ENCODE peak calls at places on chromosomes 2 and 18, in five cellular contexts. One of them, this sample, is unnamed.

GRCh38 chr2:65044097-65044735 is 12.0 kb upstream of the CEP68 start:
- DNase-seq in brain microvascular endothelial cell: no peak
- DNase-seq in lower lobe of right lung: no peak
- DNase-seq in cardiac muscle cell: no peak
- DNase-seq in pancreas: no peak
- DNase-seq in this sample: no peak

GRCh38 chr2:156309922-156310321 is 22.6 kb downstream of the NR4A2 start:
- DNase-seq in brain microvascular endothelial cell: no peak
- DNase-seq in lower lobe of right lung: no peak
- DNase-seq in cardiac muscle cell: no peak
- DNase-seq in pancreas: no peak
- DNase-seq in this sample: no peak

GRCh38 chr18:53790817-53791216 is 433.7 kb downstream of the MBD2 start:
- DNase-seq in brain microvascular endothelial cell: no peak
- DNase-seq in lower lobe of right lung: no peak
- DNase-seq in cardiac muscle cell: no peak
- DNase-seq in pancreas: no peak
- DNase-seq in this sample: no peak

GRCh38 chr2:219254590-219255219 is 987 bp upstream of the TUBA4A start:
- DNase-seq in brain microvascular endothelial cell: no peak
- DNase-seq in lower lobe of right lung: no peak
- DNase-seq in cardiac muscle cell: no peak
- DNase-seq in pancreas: no peak
- DNase-seq in this sample: peak; percentile 39

GRCh38 chr2:234735829-234736228 is 216.0 kb upstream of the SH3BP4 start:
- DNase-seq in brain microvascular endothelial cell: no peak
- DNase-seq in lower lobe of right lung: no peak
- DNase-seq in cardiac muscle cell: no peak
- DNase-seq in pancreas: no peak
- DNase-seq in this sample: no peak

GRCh38 chr18:23283933-23284430 is 148.7 kb downstream of the CABLES1 start:
- DNase-seq in brain microvascular endothelial cell: peak; percentile 47
- DNase-seq in lower lobe of right lung: no peak
- DNase-seq in cardiac muscle cell: no peak
- DNase-seq in pancreas: no peak
- DNase-seq in this sample: no peak

GRCh38 chr18:79986726-79987125 is 1.6 kb downstream of the TXNL4A start:
- DNase-seq in brain microvascular endothelial cell: no peak
- DNase-seq in lower lobe of right lung: no peak
- DNase-seq in cardiac muscle cell: no peak
- DNase-seq in pancreas: no peak
- DNase-seq in this sample: no peak

GRCh38 chr2:231181848-231182247 is 16.6 kb upstream of the ARMC9 start:
- DNase-seq in brain microvascular endothelial cell: peak; percentile 64
- DNase-seq in lower lobe of right lung: peak; percentile 84
- DNase-seq in cardiac muscle cell: no peak
- DNase-seq in pancreas: no peak
- DNase-seq in this sample: peak; percentile 85

GRCh38 chr2:202671317-202672035 is 36.7 kb downstream of the FAM117B start:
- DNase-seq in brain microvascular endothelial cell: no peak
- DNase-seq in lower lobe of right lung: no peak
- DNase-seq in cardiac muscle cell: no peak
- DNase-seq in pancreas: no peak
- DNase-seq in this sample: no peak

GRCh38 chr18:35047697-35048292 is 6.6 kb downstream of the MAPRE2 start:
- DNase-seq in brain microvascular endothelial cell: no peak
- DNase-seq in lower lobe of right lung: no peak
- DNase-seq in cardiac muscle cell: no peak
- DNase-seq in pancreas: no peak
- DNase-seq in this sample: no peak

GRCh38 chr2:157261199-157261782 is 3.8 kb downstream of the GALNT5 start:
- DNase-seq in brain microvascular endothelial cell: peak; percentile 52
- DNase-seq in lower lobe of right lung: no peak
- DNase-seq in cardiac muscle cell: peak; percentile 43
- DNase-seq in pancreas: no peak
- DNase-seq in this sample: no peak

GRCh38 chr18:31680836-31681568 is 3.4 kb downstream of the B4GALT6 start:
- DNase-seq in brain microvascular endothelial cell: no peak
- DNase-seq in lower lobe of right lung: no peak
- DNase-seq in cardiac muscle cell: no peak
- DNase-seq in pancreas: no peak
- DNase-seq in this sample: no peak

GRCh38 chr2:224042191-224042696 is 3.2 kb upstream of the SERPINE2 start:
- DNase-seq in brain microvascular endothelial cell: no peak
- DNase-seq in lower lobe of right lung: no peak
- DNase-seq in cardiac muscle cell: no peak
- DNase-seq in pancreas: no peak
- DNase-seq in this sample: no peak

DNA sequence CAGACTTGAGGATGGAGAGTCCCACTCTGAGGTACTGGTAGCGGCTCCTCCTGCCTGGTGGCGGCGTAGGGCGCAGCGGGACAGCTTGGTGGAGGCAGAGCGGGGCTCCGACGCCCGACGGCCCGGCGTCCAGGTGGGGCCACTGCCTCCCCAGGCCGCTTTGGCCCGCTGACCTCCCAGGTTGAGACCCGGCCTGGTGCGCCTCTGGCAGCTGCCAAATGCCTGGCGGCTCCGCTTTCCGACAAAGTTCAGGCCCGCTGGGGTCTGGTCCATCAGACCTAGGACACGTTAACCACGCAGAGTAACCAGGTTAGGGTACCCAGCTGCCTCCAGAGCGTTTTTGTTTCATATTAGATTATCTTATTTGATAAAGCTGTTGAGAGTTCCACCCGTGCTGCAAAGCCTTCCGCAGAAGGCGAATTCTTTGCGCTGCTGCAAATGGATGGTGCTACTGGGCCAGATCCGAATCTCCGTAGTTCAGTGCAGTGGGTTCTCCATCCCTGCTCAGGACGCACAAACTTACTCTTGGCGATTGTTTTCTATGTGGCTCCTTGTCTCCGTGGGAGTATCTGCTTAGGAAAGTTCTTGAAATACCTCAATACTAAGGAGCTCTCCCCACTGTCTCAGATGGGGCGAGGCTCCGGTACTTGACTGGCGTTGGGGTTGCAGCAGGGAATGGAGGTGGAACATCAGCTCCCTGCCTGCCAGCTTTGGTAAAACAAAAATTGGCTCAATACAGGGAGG is 405.9 kb downstream of the XIRP2 start:
- DNase-seq in brain microvascular endothelial cell: peak; percentile 8
- DNase-seq in lower lobe of right lung: peak; percentile 39
- DNase-seq in cardiac muscle cell: peak; percentile 50
- DNase-seq in pancreas: peak; percentile 26
- DNase-seq in this sample: peak; percentile 72
- H3K4me3 ChIP-seq in brain microvascular endothelial cell: peak overlapping the region; percentile 66
- H3K4me3 ChIP-seq in lower lobe of right lung: peak overlapping the region; percentile 72
- H3K4me3 ChIP-seq in cardiac muscle cell: peak overlapping the region; percentile 96
- H3K4me3 ChIP-seq in pancreas: peak overlapping the region; percentile 65
- H3K4me3 ChIP-seq in this sample: peak overlapping the region; percentile 44

DNA sequence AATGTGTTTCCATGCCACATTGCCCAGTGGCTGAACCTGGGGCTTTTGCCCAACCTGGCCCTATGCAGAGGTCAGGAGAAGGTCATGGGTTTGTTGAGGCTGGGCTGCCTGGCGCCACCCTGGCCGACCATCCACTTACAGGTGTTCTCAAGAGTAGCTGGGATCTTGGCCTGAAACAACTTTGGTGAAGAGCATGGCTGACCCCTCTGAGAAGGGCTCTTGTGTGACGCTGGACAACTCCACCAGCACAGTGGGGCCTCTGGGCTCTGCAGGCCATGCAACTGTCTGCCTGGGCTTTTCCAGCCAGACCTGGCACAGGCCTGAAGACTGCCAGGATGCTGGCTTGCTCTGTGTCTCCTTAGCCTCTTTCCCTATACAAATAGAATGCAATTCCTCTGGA is 76.4 kb upstream of the ZNG1B start:
- DNase-seq in brain microvascular endothelial cell: no peak
- DNase-seq in lower lobe of right lung: peak; percentile 75
- DNase-seq in cardiac muscle cell: no peak
- DNase-seq in pancreas: no peak
- DNase-seq in this sample: no peak
- H3K27ac ChIP-seq in brain microvascular endothelial cell: no peak overlapping the region
- H3K27ac ChIP-seq in lower lobe of right lung: peak overlapping the region; percentile 9
- H3K27ac ChIP-seq in cardiac muscle cell: no peak overlapping the region
- H3K27ac ChIP-seq in pancreas: no peak overlapping the region
- H3K27ac ChIP-seq in this sample: no peak overlapping the region

DNA sequence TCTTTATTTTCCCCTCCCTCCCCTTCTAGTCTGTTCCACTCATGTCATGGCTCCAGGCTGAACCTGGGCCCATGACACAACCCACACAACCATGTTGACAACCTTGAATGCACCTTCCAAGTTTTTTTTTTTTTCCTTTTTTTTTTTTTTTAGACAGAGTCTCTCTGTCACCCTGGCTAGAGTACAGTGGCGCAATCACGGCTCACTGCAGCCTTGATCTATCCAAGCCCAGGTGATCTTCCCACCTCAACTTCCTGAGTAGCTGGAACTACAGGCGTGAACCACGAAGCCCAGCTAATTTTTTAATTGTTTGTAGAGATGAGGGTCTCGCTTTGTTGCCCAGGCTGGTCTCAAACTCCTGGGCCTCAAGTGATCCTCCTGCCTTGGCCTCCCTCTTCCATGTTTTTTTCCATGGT is 21.9 kb upstream of the ROCK2 start:
- DNase-seq in brain microvascular endothelial cell: no peak
- DNase-seq in lower lobe of right lung: no peak
- DNase-seq in cardiac muscle cell: no peak
- DNase-seq in pancreas: peak; percentile 36
- DNase-seq in this sample: no peak
- H3K4me3 ChIP-seq in brain microvascular endothelial cell: no peak overlapping the region
- H3K4me3 ChIP-seq in lower lobe of right lung: no peak overlapping the region
- H3K4me3 ChIP-seq in cardiac muscle cell: no peak overlapping the region
- H3K4me3 ChIP-seq in pancreas: no peak overlapping the region
- H3K4me3 ChIP-seq in this sample: no peak overlapping the region

DNA sequence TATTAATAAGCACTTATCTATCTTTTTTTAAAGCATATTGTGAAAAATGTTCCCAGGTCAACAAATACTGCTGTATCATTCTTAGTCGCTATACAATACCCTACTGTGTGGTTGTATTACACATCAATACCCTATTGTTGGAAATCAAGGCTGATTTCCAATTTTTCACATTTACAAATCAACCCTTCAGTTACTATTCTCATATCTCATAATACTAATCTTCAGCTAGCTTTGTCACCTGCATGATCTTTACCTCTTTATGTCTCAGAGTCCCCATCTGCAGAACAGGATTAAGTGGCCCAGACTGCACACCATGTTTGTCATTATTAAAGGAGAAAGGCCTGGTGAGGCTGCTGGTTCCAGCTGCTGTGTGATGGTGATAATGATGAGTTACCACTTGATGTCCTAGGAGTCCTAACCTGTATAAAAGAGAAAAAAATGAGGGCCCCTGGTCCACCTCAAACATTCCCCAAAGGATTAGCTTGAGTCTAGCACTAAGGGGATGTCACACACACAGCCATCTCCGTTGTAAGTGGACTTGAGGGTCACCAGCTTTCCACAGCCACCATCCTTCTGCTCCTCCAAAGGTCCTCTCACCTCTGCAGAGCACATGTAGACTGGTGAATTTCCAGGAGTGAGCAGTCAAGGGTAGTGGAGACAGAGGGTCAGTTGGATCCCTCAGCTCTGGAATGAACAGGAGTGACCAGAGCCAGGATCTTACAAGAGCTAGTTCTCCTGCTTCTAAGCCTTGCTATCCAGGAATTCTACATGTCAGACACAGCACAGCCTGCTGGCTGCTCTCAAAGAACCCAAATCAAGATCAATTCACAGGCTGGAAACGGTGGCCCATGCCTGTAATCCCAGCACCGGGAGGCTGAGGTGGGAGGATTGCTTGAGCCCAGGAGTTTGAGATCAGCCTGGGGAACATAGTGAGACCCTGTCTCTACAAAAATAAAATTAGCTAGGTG is 36.0 kb upstream of the BIN1 start:
- DNase-seq in brain microvascular endothelial cell: no peak
- DNase-seq in lower lobe of right lung: no peak
- DNase-seq in cardiac muscle cell: no peak
- DNase-seq in pancreas: no peak
- DNase-seq in this sample: peak; percentile 12
- H3K27ac ChIP-seq in brain microvascular endothelial cell: peak overlapping the region; percentile 58
- H3K27ac ChIP-seq in lower lobe of right lung: no peak overlapping the region
- H3K27ac ChIP-seq in cardiac muscle cell: no peak overlapping the region
- H3K27ac ChIP-seq in pancreas: no peak overlapping the region
- H3K27ac ChIP-seq in this sample: no peak overlapping the region

GRCh38 chr2:28642796-28643195 is 108.8 kb upstream of the PPP1CB start:
- DNase-seq in brain microvascular endothelial cell: no peak
- DNase-seq in lower lobe of right lung: no peak
- DNase-seq in cardiac muscle cell: no peak
- DNase-seq in pancreas: no peak
- DNase-seq in this sample: peak; percentile 70

GRCh38 chr2:28644760-28645159 is 106.9 kb upstream of the PPP1CB start:
- DNase-seq in brain microvascular endothelial cell: no peak
- DNase-seq in lower lobe of right lung: no peak
- DNase-seq in cardiac muscle cell: no peak
- DNase-seq in pancreas: no peak
- DNase-seq in this sample: no peak

GRCh38 chr2:28643911-28644334 is 107.7 kb upstream of the PPP1CB start:
- DNase-seq in brain microvascular endothelial cell: no peak
- DNase-seq in lower lobe of right lung: no peak
- DNase-seq in cardiac muscle cell: no peak
- DNase-seq in pancreas: no peak
- DNase-seq in this sample: no peak

GRCh38 chr2:28645553-28645952 is 106.1 kb upstream of the PPP1CB start:
- DNase-seq in brain microvascular endothelial cell: no peak
- DNase-seq in lower lobe of right lung: no peak
- DNase-seq in cardiac muscle cell: no peak
- DNase-seq in pancreas: no peak
- DNase-seq in this sample: no peak

GRCh38 chr2:28643324-28643723 is 108.3 kb upstream of the PPP1CB start:
- DNase-seq in brain microvascular endothelial cell: no peak
- DNase-seq in lower lobe of right lung: no peak
- DNase-seq in cardiac muscle cell: no peak
- DNase-seq in pancreas: peak; percentile 62
- DNase-seq in this sample: no peak
- H3K4me3 ChIP-seq in brain microvascular endothelial cell: no peak overlapping the region
- H3K4me3 ChIP-seq in lower lobe of right lung: no peak overlapping the region
- H3K4me3 ChIP-seq in cardiac muscle cell: no peak overlapping the region
- H3K4me3 ChIP-seq in pancreas: no peak overlapping the region
- H3K4me3 ChIP-seq in this sample: no peak overlapping the region

DNA sequence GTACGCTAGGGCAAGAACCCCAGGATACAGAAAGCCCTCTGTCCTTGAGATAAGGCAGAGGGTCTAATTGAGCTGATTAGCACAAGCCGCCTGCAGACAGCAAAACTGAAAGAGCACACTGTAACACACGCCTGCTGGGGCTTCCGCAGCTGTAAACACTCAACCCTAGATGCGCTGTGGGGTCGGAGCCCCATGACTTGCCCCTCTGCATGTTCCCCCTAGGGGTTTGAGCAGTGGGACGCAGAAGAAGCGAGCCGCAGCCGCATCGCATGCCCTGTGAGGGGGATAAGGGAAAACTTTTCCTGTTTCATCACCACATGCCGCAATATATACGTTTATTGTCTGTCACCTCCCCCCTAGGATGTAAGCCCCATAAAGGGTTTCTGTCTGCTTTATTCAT is 384.6 kb downstream of the PLCL1 start:
- DNase-seq in brain microvascular endothelial cell: no peak
- DNase-seq in lower lobe of right lung: no peak
- DNase-seq in cardiac muscle cell: peak; percentile 25
- DNase-seq in pancreas: no peak
- DNase-seq in this sample: no peak
- H3K27ac ChIP-seq in brain microvascular endothelial cell: no peak overlapping the region
- H3K27ac ChIP-seq in lower lobe of right lung: no peak overlapping the region
- H3K27ac ChIP-seq in cardiac muscle cell: no peak overlapping the region
- H3K27ac ChIP-seq in pancreas: no peak overlapping the region
- H3K27ac ChIP-seq in this sample: no peak overlapping the region